ENCODE peak calls at places on chromosome 7, in five cellular contexts. T is K562, I is HepG2, N is upper lobe of left lung, L is GM12878. V is an unnamed sample.
A peak's percentile ranks its signal among the peaks of the same experiment; 100 is the strongest.

GRCh38 chr7:121516791-121517305 is 120.7 kb upstream of the FAM3C start:
- ATAC-seq in N (no peak), I (no peak), L (no peak), T (no peak), V (no peak)

GRCh38 chr7:12458520-12459131 is 55.0 kb upstream of the VWDE start:
- ATAC-seq in L (peak; percentile 95), T (peak; percentile 99), I (peak; percentile 95), N (no peak), V (no peak)

GRCh38 chr7:66642186-66642585 is 13.5 kb downstream of the KCTD7 start:
- ATAC-seq in T (no peak), N (no peak), L (no peak), I (no peak), V (no peak)

GRCh38 chr7:1950623-1951523 is 280.8 kb downstream of the ELFN1 start:
- ATAC-seq in L (no peak), N (peak; percentile 1), T (peak; percentile 87), I (no peak), V (peak; percentile 37)

GRCh38 chr7:41874206-41874770 is 171.4 kb upstream of the INHBA start:
- ATAC-seq in I (no peak), L (no peak), T (no peak), N (no peak), V (no peak)

GRCh38 chr7:102234801-102235550 is 51.7 kb upstream of the SH2B2 start:
- ATAC-seq in L (no peak), I (no peak), T (no peak), N (no peak), V (no peak)

GRCh38 chr7:70887186-70887585 is 244.8 kb upstream of the GALNT17 start:
- ATAC-seq in L (no peak), I (no peak), T (no peak), N (no peak), V (no peak)

GRCh38 chr7:117564627-117565026 is 84.8 kb downstream of the CFTR start:
- ATAC-seq in N (no peak), L (no peak), T (no peak), I (no peak), V (no peak)

GRCh38 chr7:105760549-105761447 is 115.6 kb downstream of the ATXN7L1 start:
- ATAC-seq in T (no peak), I (no peak), N (no peak), L (peak; percentile 28), V (no peak)

GRCh38 chr7:44225566-44226395 is 25.0 kb downstream of the YKT6 start:
- ATAC-seq in N (no peak), L (no peak), T (no peak), I (no peak), V (no peak)
- H3K4me3 ChIP-seq in N (no peak overlapping the region), L (no peak overlapping the region), T (no peak overlapping the region), I (no peak overlapping the region), V (no peak overlapping the region)

GRCh38 chr7:94424336-94424735 is 29.6 kb downstream of the COL1A2 start:
- ATAC-seq in N (no peak), L (no peak), I (no peak), T (no peak), V (no peak)
- TF ChIP-seq EP300 in N (no peak), L (no peak), I (no peak), T (no peak), V (no peak)

GRCh38 chr7:7177044-7177517 is 5.3 kb upstream of the C1GALT1 start:
- ATAC-seq in T (no peak), N (no peak), I (peak; percentile 92), L (no peak), V (no peak)
- TF ChIP-seq POLR2AphosphoS5 in T (no peak), N (no peak), I (peak; percentile 83), L (no peak), V (no peak)

GRCh38 chr7:94374721-94375120 is 20.0 kb upstream of the COL1A2 start:
- ATAC-seq in N (no peak), T (no peak), L (no peak), I (no peak), V (no peak)
- H3K4me3 ChIP-seq in N (peak overlapping the region; percentile 13), T (no peak overlapping the region), L (no peak overlapping the region), I (no peak overlapping the region), V (peak overlapping the region; percentile 36)

GRCh38 chr7:127887096-127887495 is 144.1 kb downstream of the LRRC4 start:
- ATAC-seq in T (no peak), I (no peak), N (no peak), L (no peak), V (no peak)

GRCh38 chr7:127887631-127888030 is 143.6 kb downstream of the LRRC4 start:
- ATAC-seq in T (peak; percentile 6), N (no peak), I (no peak), L (no peak), V (no peak)

GRCh38 chr7:127888411-127888810 is 142.8 kb downstream of the LRRC4 start:
- ATAC-seq in N (no peak), L (no peak), T (no peak), I (no peak), V (no peak)

GRCh38 chr7:127889677-127890076 is 141.6 kb downstream of the LRRC4 start:
- ATAC-seq in T (no peak), I (no peak), L (no peak), N (no peak), V (no peak)

DNA sequence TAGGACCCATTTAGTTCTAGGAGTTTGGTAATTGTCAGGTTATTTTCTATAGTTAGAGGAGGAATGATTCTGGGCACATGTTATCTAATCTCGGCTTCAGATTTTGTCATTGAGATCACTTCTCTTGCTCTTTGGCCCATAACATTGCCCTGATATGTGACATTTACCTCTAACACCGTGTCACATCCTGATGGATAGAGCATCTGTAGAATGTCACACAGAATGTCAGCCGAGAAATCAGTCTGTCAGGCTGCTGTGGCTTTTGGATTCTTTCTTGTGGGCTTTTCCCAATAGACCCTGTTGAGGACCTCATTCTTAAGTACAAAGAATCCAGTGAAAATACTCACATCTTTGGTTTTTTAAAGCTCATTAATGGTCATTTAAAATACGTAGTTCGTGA is 142.4 kb downstream of the LRRC4 start:
- ATAC-seq in N (no peak), T (no peak), L (no peak), I (no peak), V (no peak)
- TF ChIP-seq EP300 in N (no peak), T (no peak), L (no peak), I (no peak), V (no peak)

GRCh38 chr7:92547579-92547978 is 19.0 kb downstream of the RBM48 start:
- ATAC-seq in T (no peak), N (peak; percentile 30), I (peak; percentile 50), L (no peak), V (no peak)
- TF ChIP-seq POLR2AphosphoS5 in T (no peak), N (no peak), I (no peak), L (no peak), V (no peak)

GRCh38 chr7:770786-771185 is 43.7 kb upstream of the PRKAR1B start:
- ATAC-seq in T (no peak), L (no peak), I (no peak), N (no peak), V (no peak)
- H3K4me3 ChIP-seq in T (no peak overlapping the region), L (no peak overlapping the region), I (no peak overlapping the region), N (no peak overlapping the region), V (no peak overlapping the region)

V was measured in gastroesophageal sphincter.